ENCODE peak calls at places on chromosomes 11 and 22, in ten cellular contexts. A, J, B, R, P, L, V, M, S and E are unnamed samples.

GRCh38 chr11:106421673-106422292 is 344.3 kb downstream of the AASDHPPT start:
- DNase-seq in A (no peak), J (no peak), B (no peak), R (no peak), P (no peak), L (no peak), V (no peak), M (no peak), S (no peak), E (no peak)

GRCh38 chr11:66880484-66881211 is 23.8 kb downstream of the LRFN4 start:
- DNase-seq in A (peak; percentile 75), J (no peak), B (no peak), R (no peak), P (no peak), L (no peak), V (no peak), M (no peak), S (no peak), E (no peak)

GRCh38 chr11:2267871-2268825 is 2.2 kb downstream of the ASCL2 start:
- DNase-seq in A (peak; percentile 26), J (no peak), B (no peak), R (no peak), P (no peak), L (peak; percentile 60), V (no peak), M (no peak), S (no peak), E (no peak)

GRCh38 chr11:15800121-15800800 is 556.1 kb downstream of the SOX6 start:
- DNase-seq in A (peak; percentile 50), J (no peak), B (no peak), R (no peak), P (peak; percentile 46), L (no peak), V (peak; percentile 21), M (no peak), S (no peak), E (no peak)

GRCh38 chr22:48973694-48974041 is 854.0 kb downstream of the BRD1 start:
- DNase-seq in A (no peak), J (no peak), B (no peak), R (no peak), P (no peak), L (no peak), V (no peak), M (no peak), S (no peak), E (no peak)

GRCh38 chr22:36606659-36607058 is 77.7 kb upstream of the EIF3D start:
- DNase-seq in A (no peak), J (no peak), B (no peak), R (no peak), P (no peak), L (no peak), V (no peak), M (no peak), S (no peak), E (no peak)

GRCh38 chr22:35072939-35073338 is 7.0 kb downstream of the ISX start:
- DNase-seq in A (no peak), J (no peak), B (no peak), R (no peak), P (no peak), L (no peak), V (no peak), M (peak; percentile 73), S (no peak), E (no peak)

GRCh38 chr11:48107188-48107704 is 109.4 kb upstream of the OR4B1 start:
- DNase-seq in A (no peak), J (no peak), B (no peak), R (no peak), P (no peak), L (peak; percentile 85), V (peak; percentile 57), M (no peak), S (no peak), E (no peak)

GRCh38 chr11:63022422-63022821 is 6.8 kb upstream of the SLC22A8 start:
- DNase-seq in A (no peak), J (no peak), B (no peak), R (no peak), P (no peak), L (no peak), V (no peak), M (no peak), S (no peak), E (no peak)

GRCh38 chr11:108788565-108789199 is 123.8 kb downstream of the DDX10 start:
- DNase-seq in A (no peak), J (peak; percentile 31), B (no peak), R (peak; percentile 25), P (no peak), L (no peak), V (no peak), M (no peak), S (no peak), E (no peak)

GRCh38 chr22:19812910-19813309 is 41.8 kb downstream of the GNB1L start:
- DNase-seq in A (peak; percentile 7), J (no peak), B (no peak), R (no peak), P (no peak), L (no peak), V (no peak), M (peak; percentile 26), S (no peak), E (no peak)

GRCh38 chr11:65491614-65492386 is 7.0 kb upstream of the MALAT1 start:
- DNase-seq in A (peak; percentile 86), J (peak; percentile 96), B (peak; percentile 66), R (no peak), P (peak; percentile 73), L (no peak), V (peak; percentile 90), M (peak; percentile 94), S (no peak), E (peak; percentile 79)

DNA sequence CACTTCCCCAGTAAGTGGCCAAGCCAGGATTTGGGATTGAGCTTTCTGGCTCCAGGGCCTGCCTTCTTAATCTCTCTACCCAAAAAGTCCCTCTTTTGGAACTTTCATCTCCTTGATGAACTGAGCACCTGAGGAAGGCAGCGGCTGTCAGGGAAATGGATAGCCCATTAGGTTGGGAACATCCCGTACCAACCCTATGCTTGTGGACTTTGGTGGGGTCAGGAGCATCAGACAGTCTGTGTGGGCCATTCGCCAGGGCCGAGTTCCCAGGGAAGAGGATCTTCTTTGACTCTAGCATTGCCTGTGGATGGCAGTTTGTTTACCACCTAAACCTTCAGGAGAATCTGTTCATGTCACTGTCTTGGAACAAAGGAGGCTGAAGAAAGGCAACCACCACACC is 30.2 kb downstream of the ARHGEF17 start:
- DNase-seq in A (no peak), J (no peak), B (no peak), R (no peak), P (no peak), L (no peak), V (no peak), M (peak; percentile 88), S (no peak), E (no peak)
- TF ChIP-seq EP300 in A (no peak), J (no peak), B (no peak), R (no peak), P (no peak), L (peak; percentile 73), V (peak; percentile 19), M (no peak), S (no peak), E (no peak)

GRCh38 chr11:6598555-6598954 is 4.9 kb downstream of the RRP8 start:
- DNase-seq in A (no peak), J (no peak), B (no peak), R (peak; percentile 62), P (no peak), L (peak; percentile 60), V (no peak), M (no peak), S (no peak), E (no peak)
- TF ChIP-seq POLR2A in A (no peak), J (no peak), B (no peak), R (no peak), P (no peak), L (no peak), V (no peak), M (no peak), S (no peak), E (no peak)

GRCh38 chr11:19712281-19713220 is at the start of gene NAV2:
- DNase-seq in A (peak; percentile 92), J (peak; percentile 91), B (peak; percentile 98), R (peak; percentile 61), P (peak; percentile 86), L (peak; percentile 96), V (peak; percentile 91), M (peak; percentile 97), S (peak; percentile 80), E (peak; percentile 88)
- H3K27ac ChIP-seq in A (peak within 1 kb of the TSS; percentile 91), J (peak within 1 kb of the TSS; percentile 87), B (peak within 1 kb of the TSS; percentile 82), R (no peak within 1 kb of the TSS), P (peak within 1 kb of the TSS; percentile 88), L (peak within 1 kb of the TSS; percentile 97), V (peak within 1 kb of the TSS; percentile 89), M (peak within 1 kb of the TSS; percentile 93), S (peak within 1 kb of the TSS; percentile 69), E (peak within 1 kb of the TSS; percentile 76)

GRCh38 chr11:97732011-97732632 is 1288.6 kb upstream of the CNTN5 start:
- DNase-seq in A (no peak), J (no peak), B (no peak), R (peak; percentile 92), P (no peak), L (no peak), V (no peak), M (no peak), S (no peak), E (no peak)

GRCh38 chr11:97729546-97730272 is 1291.0 kb upstream of the CNTN5 start:
- DNase-seq in A (no peak), J (no peak), B (no peak), R (no peak), P (no peak), L (no peak), V (no peak), M (no peak), S (no peak), E (no peak)
- TF ChIP-seq EP300 in A (no peak), J (no peak), B (no peak), R (no peak), P (no peak), L (no peak), V (no peak), M (no peak), S (no peak), E (no peak)

DNA sequence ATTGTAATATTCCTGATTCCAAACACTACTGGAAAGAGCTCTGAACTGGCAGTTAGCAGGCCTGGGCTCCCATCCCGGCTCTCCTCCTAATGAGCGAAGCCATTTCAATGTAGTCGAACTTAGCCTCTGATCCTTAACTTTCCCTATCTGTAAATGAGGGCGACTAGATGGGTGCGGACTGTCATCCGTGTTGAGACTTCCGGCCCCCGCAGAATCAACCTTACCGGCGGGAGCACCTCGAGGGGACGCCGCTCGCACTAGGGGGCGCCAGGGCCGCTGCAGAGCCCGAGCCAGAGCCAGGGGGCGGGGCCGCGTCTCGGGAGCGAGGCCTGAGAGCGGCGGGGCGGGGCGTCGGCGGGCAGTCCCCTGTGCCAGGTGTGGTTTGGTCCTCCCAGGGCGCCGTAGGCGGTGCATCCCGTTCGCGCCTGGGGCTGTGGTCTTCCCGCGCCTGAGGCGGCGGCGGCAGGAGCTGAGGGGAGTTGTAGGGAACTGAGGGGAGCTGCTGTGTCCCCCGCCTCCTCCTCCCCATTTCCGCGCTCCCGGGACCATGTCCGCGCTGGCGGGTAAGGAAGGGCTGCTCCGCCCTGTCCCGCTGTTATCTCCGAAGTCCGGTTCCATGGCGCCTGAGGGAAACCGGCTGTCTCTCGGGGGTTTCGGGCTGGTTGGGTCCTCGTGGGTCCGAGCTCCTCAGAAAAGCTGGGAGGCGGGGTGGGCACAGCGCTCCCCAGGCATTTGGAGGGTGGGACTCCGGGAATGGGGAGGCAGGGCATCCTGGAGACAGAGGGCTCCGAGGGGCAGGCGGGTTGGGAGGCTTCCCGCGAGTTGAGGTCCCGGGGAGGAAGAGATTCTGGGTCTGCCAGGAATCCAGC is at the start of gene LIMK2:
- DNase-seq in A (peak; percentile 98), J (peak; percentile 84), B (peak; percentile 94), R (peak; percentile 83), P (peak; percentile 92), L (peak; percentile 96), V (peak; percentile 99), M (peak; percentile 96), S (peak; percentile 83), E (peak; percentile 97)
- TF ChIP-seq POLR2A in A (no peak), J (peak; percentile 64), B (peak; percentile 76), R (peak; percentile 83), P (no peak), L (peak; percentile 74), V (peak; percentile 89), M (peak; percentile 53), S (peak; percentile 87), E (peak; percentile 52)